ENCODE peak calls at places on chromosomes 2 and 18, in four cellular contexts. E, A, U and F are unnamed samples.

GRCh38 chr2:60840880-60841279 is 40.5 kb upstream of the REL start:
- DNase-seq in U (no peak), E (no peak), A (peak), F (no peak)

GRCh38 chr2:65366595-65367125 is 65.7 kb downstream of the SPRED2 start:
- DNase-seq in U (peak), A (peak), E (peak), F (peak)

GRCh38 chr2:237434916-237435315 is 21.0 kb upstream of the COL6A3 start:
- DNase-seq in A (no peak), E (no peak), U (peak), F (no peak)

GRCh38 chr2:231940795-231941194 is 14.6 kb upstream of the NPPC start:
- DNase-seq in U (no peak), E (no peak), A (no peak), F (no peak)

GRCh38 chr2:159713691-159714585 is 1.6 kb downstream of the MARCHF7 start:
- DNase-seq in U (peak), A (no peak), E (peak), F (peak)

GRCh38 chr2:107719141-107719540 is 107.6 kb upstream of the RGPD4 start:
- DNase-seq in U (no peak), A (no peak), E (no peak), F (no peak)

GRCh38 chr2:235702186-235702585 is 208.3 kb downstream of the AGAP1 start:
- DNase-seq in A (no peak), E (no peak), U (no peak), F (no peak)

GRCh38 chr2:71746946-71747501 is 293.7 kb downstream of the DYSF start:
- DNase-seq in A (no peak), E (no peak), U (peak), F (no peak)

GRCh38 chr2:234823196-234823876 is 128.5 kb upstream of the SH3BP4 start:
- DNase-seq in E (no peak), A (no peak), U (no peak), F (no peak)

GRCh38 chr18:54224379-54225014 is at the start of gene MBD2:
- DNase-seq in A (peak), E (peak), U (peak), F (peak)

GRCh38 chr18:675307-675706 is 17.9 kb downstream of the TYMS start:
- DNase-seq in E (no peak), U (no peak), A (no peak), F (no peak)

GRCh38 chr18:57209697-57210096 is 62.8 kb downstream of the BOD1L2 start:
- DNase-seq in E (no peak), A (no peak), U (no peak), F (no peak)

GRCh38 chr2:68417931-68418330 is 49.2 kb downstream of the FBXO48 start:
- DNase-seq in E (no peak), A (no peak), U (no peak), F (no peak)

GRCh38 chr2:33498291-33498956 is 22.0 kb downstream of the RASGRP3 start:
- DNase-seq in U (no peak), A (no peak), E (no peak), F (no peak)

GRCh38 chr2:165833156-165833555 is 39.1 kb upstream of the GALNT3 start:
- DNase-seq in U (no peak), E (no peak), A (no peak), F (no peak)

GRCh38 chr18:32919799-32920198 is 147.0 kb upstream of the KLHL14 start:
- DNase-seq in A (no peak), E (peak), U (peak), F (peak)

GRCh38 chr18:26443853-26444252 is 104.5 kb downstream of the KCTD1 start:
- DNase-seq in U (no peak), E (no peak), A (no peak), F (no peak)

GRCh38 chr2:203861197-203861596 is 6.4 kb upstream of the CTLA4 start:
- DNase-seq in E (no peak), U (no peak), A (no peak), F (no peak)

GRCh38 chr2:67528320-67528719 is 131.2 kb downstream of the ETAA1 start:
- DNase-seq in E (no peak), U (no peak), A (no peak), F (no peak)

GRCh38 chr2:72431737-72432136 is 284.1 kb upstream of the CYP26B1 start:
- DNase-seq in U (no peak), E (no peak), A (no peak), F (no peak)

GRCh38 chr18:48576454-48576766 is 37.6 kb downstream of the CTIF start:
- DNase-seq in A (no peak), U (no peak), E (no peak), F (no peak)

GRCh38 chr2:148675708-148676107 is 31.2 kb downstream of the EPC2 start:
- DNase-seq in E (no peak), A (no peak), U (no peak), F (no peak)

GRCh38 chr2:103977681-103978080 is 876.2 kb upstream of the POU3F3 start:
- DNase-seq in E (no peak), A (no peak), U (no peak), F (no peak)

GRCh38 chr2:31504305-31504704 is 76.4 kb downstream of the SRD5A2 start:
- DNase-seq in A (no peak), E (no peak), U (no peak), F (no peak)

GRCh38 chr2:237474931-237475703 is 11.9 kb upstream of the MLPH start:
- DNase-seq in A (no peak), E (peak), U (peak), F (peak)

GRCh38 chr18:25253136-25253535 is 98.8 kb downstream of the ZNF521 start:
- DNase-seq in E (no peak), U (no peak), A (no peak), F (no peak)

GRCh38 chr18:78882585-78882984 is 97.0 kb upstream of the SALL3 start:
- DNase-seq in A (no peak), E (no peak), U (no peak), F (no peak)

GRCh38 chr2:222939208-222939846 is 78.5 kb downstream of the ACSL3 start:
- DNase-seq in A (peak), U (peak), E (peak), F (peak)

GRCh38 chr18:9612215-9612830 is 2.0 kb downstream of the PPP4R1 start:
- DNase-seq in A (no peak), E (peak), U (no peak), F (peak)

DNA sequence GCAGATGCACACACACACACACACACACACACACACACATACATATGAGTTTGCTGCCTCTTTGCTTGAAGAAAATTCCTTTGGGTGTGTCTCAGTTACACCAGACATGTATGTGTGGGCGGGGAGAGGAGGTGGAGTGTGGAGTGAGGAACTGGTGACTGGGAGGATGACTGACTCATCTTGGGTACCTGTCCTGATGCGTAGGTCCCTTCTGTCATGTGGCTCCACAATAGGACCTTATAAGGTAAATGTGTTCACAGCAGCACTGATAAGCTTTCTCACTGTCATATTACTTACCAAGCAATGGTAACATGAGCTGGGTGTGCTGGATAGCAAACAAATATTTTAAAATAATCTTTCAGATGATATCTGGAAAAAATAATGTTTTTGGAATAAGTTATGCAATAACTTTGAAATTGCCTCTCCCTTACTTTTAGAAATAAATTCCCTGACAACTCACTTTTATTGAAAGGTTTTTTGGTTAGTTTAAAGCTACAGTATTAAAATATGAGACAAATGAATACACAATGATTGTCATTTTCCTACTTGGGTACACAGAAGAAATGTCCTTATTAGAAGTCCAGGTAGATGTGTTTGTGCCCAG is 45.2 kb downstream of the SLC9A2 start:
- DNase-seq in E (peak), U (peak), A (peak), F (peak)
- TF ChIP-seq CHD2 in E (no peak), U (no peak), A (no peak), F (no peak)

GRCh38 chr2:189439342-189439741 is 1.9 kb upstream of the WDR75 start:
- DNase-seq in U (no peak), A (no peak), E (peak), F (peak)
- TF ChIP-seq CTCF in U (no peak), A (no peak), E (no peak), F (no peak)

GRCh38 chr2:39416172-39416571 is 20.9 kb downstream of the MAP4K3 start:
- DNase-seq in U (no peak), E (no peak), A (no peak), F (no peak)
- TF ChIP-seq POLR2AphosphoS2 in U (no peak), E (no peak), A (no peak), F (no peak)

GRCh38 chr18:23236876-23237468 is 101.7 kb downstream of the CABLES1 start:
- DNase-seq in U (no peak), E (no peak), A (no peak), F (no peak)

GRCh38 chr18:23238651-23239349 is 103.5 kb downstream of the CABLES1 start:
- DNase-seq in U (no peak), A (no peak), E (no peak), F (no peak)

GRCh38 chr18:23238152-23238531 is 102.9 kb downstream of the CABLES1 start:
- DNase-seq in E (no peak), U (peak), A (no peak), F (no peak)

GRCh38 chr18:23239350-23239692 is 104.0 kb downstream of the CABLES1 start:
- DNase-seq in E (no peak), A (no peak), U (no peak), F (no peak)

DNA sequence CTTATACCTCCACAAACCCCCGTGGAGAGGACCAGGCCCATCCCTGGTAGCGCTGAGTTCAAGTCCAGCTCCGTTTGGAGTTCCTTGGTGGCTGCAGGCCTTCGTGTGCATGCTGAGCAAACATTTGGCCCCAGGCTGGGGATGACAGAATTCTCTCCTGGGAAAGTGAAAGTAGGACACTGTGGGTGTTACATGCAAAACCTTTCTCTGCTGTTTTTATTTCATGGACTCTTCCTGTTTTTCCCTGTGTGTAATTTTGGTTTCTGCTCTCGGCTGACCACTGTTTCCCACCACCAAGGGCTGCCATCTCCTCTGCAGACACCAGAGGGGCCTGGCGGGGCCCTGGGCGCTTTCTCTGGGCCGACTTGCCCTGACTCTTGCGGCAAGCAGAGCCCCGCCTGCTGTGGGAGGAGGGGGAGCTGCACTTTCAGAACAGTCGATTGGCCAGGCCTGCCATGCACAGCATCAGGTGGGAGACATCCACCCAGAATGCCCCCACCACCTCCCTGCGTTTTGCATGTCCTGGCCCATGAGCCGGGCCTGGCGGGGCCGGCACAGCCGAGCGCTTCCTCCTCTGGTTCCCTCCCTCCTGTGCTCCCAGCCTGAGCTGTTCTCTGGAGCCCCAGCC is 102.4 kb downstream of the CABLES1 start:
- DNase-seq in U (peak), E (no peak), A (peak), F (no peak)
- TF ChIP-seq CHD2 in U (no peak), E (no peak), A (peak), F (no peak)

DNA sequence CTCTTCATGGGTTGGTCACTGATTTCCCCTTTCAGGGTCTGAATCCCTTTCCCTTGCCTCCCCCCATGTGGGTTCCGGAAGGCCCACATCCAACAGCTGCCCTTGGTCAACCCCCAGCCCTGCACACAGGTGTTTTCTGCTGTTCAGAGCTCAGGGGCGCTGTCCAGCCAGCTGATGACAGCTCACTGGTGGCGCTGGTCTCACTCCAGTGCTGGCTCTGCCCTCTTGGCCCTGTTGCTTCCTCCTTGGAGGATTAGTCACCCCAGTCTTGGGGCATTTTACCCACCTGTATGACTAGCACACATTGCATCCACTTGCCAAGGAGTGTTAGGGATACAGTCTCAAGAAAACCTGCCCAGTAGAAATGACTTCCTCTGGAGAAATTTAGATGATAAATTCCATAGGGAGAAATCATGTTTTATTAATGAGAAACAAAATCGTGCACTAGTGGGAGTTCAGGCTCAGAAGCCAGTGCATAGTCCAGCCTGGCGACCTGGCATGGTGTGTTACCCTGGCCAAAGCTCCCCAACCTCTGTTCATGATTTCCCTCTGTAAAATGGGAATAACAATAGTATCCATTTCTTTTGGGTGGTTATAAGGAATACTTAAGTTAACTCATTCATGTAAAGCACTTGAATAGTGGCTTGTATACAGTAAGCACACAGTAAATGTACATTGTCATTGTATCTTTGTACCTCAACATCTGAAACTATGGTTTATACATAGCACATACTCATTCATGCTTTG is 21.6 kb downstream of the CRIM1 start:
- DNase-seq in U (no peak), E (no peak), A (no peak), F (peak)
- TF ChIP-seq CTCF in U (no peak), E (peak), A (no peak), F (peak)

GRCh38 chr2:108936868-108937265 is 52.2 kb downstream of the EDAR start:
- DNase-seq in U (no peak), E (no peak), A (no peak), F (no peak)
- TF ChIP-seq POLR2AphosphoS2 in U (no peak), E (no peak), A (no peak), F (no peak)

GRCh38 chr2:111930875-111931274 is 32.5 kb downstream of the MERTK start:
- DNase-seq in U (no peak), A (peak), E (no peak), F (no peak)
- TF ChIP-seq CHD2 in U (no peak), A (no peak), E (no peak), F (no peak)

GRCh38 chr2:55419514-55420243 is at the start of gene CCDC88A:
- DNase-seq in E (peak), A (peak), U (peak), F (peak)
- TF ChIP-seq CTCF in E (peak), A (no peak), U (peak), F (no peak)

DNA sequence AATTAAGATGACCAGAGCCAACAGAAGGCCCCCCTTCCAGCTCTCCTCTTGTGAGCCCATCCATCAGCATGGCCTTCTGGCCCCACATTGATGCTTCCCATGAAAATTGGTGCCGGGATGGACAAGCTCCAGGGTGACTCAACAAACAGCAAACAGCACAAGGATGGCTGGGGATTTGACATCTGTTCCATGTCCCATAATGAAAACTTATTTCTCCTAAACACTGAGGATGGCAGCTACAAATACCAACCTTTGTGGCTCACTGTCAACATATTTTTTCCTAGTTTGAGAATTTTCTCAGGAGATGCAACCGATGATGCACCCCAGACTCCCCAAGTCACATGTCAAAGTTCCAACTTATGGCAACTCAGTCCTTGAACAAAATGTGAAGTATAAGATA is 169.6 kb upstream of the SIX2 start:
- DNase-seq in U (no peak), A (no peak), E (no peak), F (no peak)
- TF ChIP-seq POLR2AphosphoS2 in U (no peak), A (no peak), E (no peak), F (no peak)

GRCh38 chr2:207505728-207506127 is 24.0 kb upstream of the CREB1 start:
- DNase-seq in U (no peak), A (no peak), E (no peak), F (peak)
- TF ChIP-seq CHD2 in U (no peak), A (no peak), E (no peak), F (no peak)